ENCODE peak calls at places on chromosomes 11 and 22, in six cellular contexts. G is A172; N is GM23248; J is pancreas; S is COR-L47; U is stimulated activated CD4-positive, alpha-beta T cell treated with anti-CD3 and anti-CD28 coated beads, TNF-alpha, amount 100 ng/mL, for 48 hours. X is an unnamed sample.
A peak's percentile ranks its signal among the peaks of the same experiment; 100 is the strongest.

GRCh38 chr22:36220457-36220921 is 18.8 kb downstream of the APOL2 start:
- DNase-seq in G (no peak), N (peak; percentile 92), J (no peak), S (peak; percentile 71), U (no peak), X (no peak)

GRCh38 chr22:30121988-30122387 is 41.7 kb downstream of the HORMAD2 start:
- DNase-seq in G (no peak), N (no peak), J (no peak), S (no peak), U (peak; percentile 9), X (no peak)

GRCh38 chr22:50399751-50400331 is 56.7 kb downstream of the PPP6R2 start:
- DNase-seq in G (no peak), N (peak; percentile 52), J (no peak), S (no peak), U (no peak), X (no peak)

GRCh38 chr11:65398362-65398910 is 12.0 kb downstream of the FRMD8 start:
- DNase-seq in G (no peak), N (no peak), J (peak; percentile 34), S (no peak), U (no peak), X (no peak)

GRCh38 chr11:129061466-129062194 is 119.0 kb upstream of the TP53AIP1 start:
- DNase-seq in G (peak; percentile 79), N (peak; percentile 75), J (no peak), S (no peak), U (no peak), X (no peak)

GRCh38 chr11:16780698-16781550 is 42.5 kb downstream of the C11orf58 start:
- DNase-seq in G (no peak), N (no peak), J (no peak), S (no peak), U (no peak), X (no peak)

GRCh38 chr11:47552086-47552580 is 799 bp downstream of the CELF1 start:
- DNase-seq in G (peak; percentile 32), N (peak; percentile 72), J (peak; percentile 75), S (no peak), U (no peak), X (no peak)

GRCh38 chr11:128716231-128716630 is 22.4 kb downstream of the FLI1 start:
- DNase-seq in G (no peak), N (peak; percentile 19), J (no peak), S (no peak), U (no peak), X (no peak)

GRCh38 chr22:41560095-41560487 is 719 bp upstream of the CSDC2 start:
- DNase-seq in G (no peak), N (no peak), J (no peak), S (no peak), U (no peak), X (no peak)

GRCh38 chr11:64924910-64925284 is 408 bp downstream of the PPP2R5B start:
- DNase-seq in G (no peak), N (peak; percentile 57), J (no peak), S (no peak), U (no peak), X (no peak)

GRCh38 chr11:65851083-65851579 is 6.8 kb downstream of the CFL1 start:
- DNase-seq in G (no peak), N (no peak), J (no peak), S (no peak), U (no peak), X (no peak)

GRCh38 chr22:30284172-30284571 is 5.1 kb downstream of the CASTOR1 start:
- DNase-seq in G (no peak), N (no peak), J (peak; percentile 65), S (no peak), U (no peak), X (no peak)

GRCh38 chr11:3840289-3840869 is 380 bp downstream of the RHOG start:
- DNase-seq in G (no peak), N (peak; percentile 38), J (no peak), S (peak; percentile 25), U (no peak), X (no peak)

GRCh38 chr11:72600557-72600956 is 73.7 kb downstream of the PDE2A start:
- DNase-seq in G (no peak), N (no peak), J (no peak), S (no peak), U (no peak), X (no peak)

GRCh38 chr22:46797355-46797754 is 34.9 kb downstream of the TBC1D22A start:
- DNase-seq in G (no peak), N (peak; percentile 31), J (no peak), S (no peak), U (no peak), X (no peak)

GRCh38 chr11:116849491-116849890 is 12.1 kb upstream of the APOA1 start:
- DNase-seq in G (no peak), N (no peak), J (no peak), S (no peak), U (no peak), X (no peak)

GRCh38 chr22:24178502-24179440 is 2.5 kb upstream of the SUSD2 start:
- DNase-seq in G (no peak), N (peak; percentile 31), J (peak; percentile 49), S (no peak), U (no peak), X (no peak)

GRCh38 chr11:117223741-117224685 is 7.9 kb downstream of the PCSK7 start:
- DNase-seq in G (no peak), N (no peak), J (no peak), S (no peak), U (no peak), X (no peak)

GRCh38 chr22:38196791-38197429 is 4.9 kb upstream of the MAFF start:
- DNase-seq in G (no peak), N (peak; percentile 64), J (no peak), S (no peak), U (no peak), X (no peak)

GRCh38 chr11:47981667-47982404 is 1.5 kb downstream of the PTPRJ start:
- DNase-seq in G (no peak), N (no peak), J (peak; percentile 70), S (no peak), U (no peak), X (no peak)

GRCh38 chr11:102010776-102011500 is 36.3 kb upstream of the CFAP300 start:
- DNase-seq in G (peak; percentile 91), N (peak; percentile 95), J (no peak), S (no peak), U (no peak), X (no peak)

X was measured in GM12892.